ENCODE peak calls at places on chromosomes 16 and 17, in eight cellular contexts. One of them, this sample, is unnamed.

GRCh38 chr16:17476414-17477259 is 5.9 kb upstream of the XYLT1 start:
- DNase-seq in germinal center: peak
- DNase-seq in NCI-H1930: peak
- DNase-seq in GM10248: peak
- DNase-seq in heart left ventricle: no peak
- DNase-seq in activated T-helper 1 cell treated with Interleukin-2 at 50 U/mL for 16 hours: peak
- DNase-seq in stimulated activated CD4-positive, alpha-beta T cell treated with anti-CD3 and anti-CD28 coated beads, Interleukin-1b, Interleukin-23, amount 100 ng/mL, for 24 hours: no peak
- DNase-seq in AG09319: peak
- DNase-seq in this sample: peak

GRCh38 chr17:40450175-40450574 is 6.9 kb downstream of the IGFBP4 start:
- DNase-seq in activated T-helper 1 cell treated with Interleukin-2 at 50 U/mL for 16 hours: peak
- DNase-seq in stimulated activated CD4-positive, alpha-beta T cell treated with anti-CD3 and anti-CD28 coated beads, Interleukin-1b, Interleukin-23, amount 100 ng/mL, for 24 hours: no peak
- DNase-seq in AG09319: no peak
- DNase-seq in NCI-H1930: peak
- DNase-seq in GM10248: peak
- DNase-seq in heart left ventricle: no peak
- DNase-seq in germinal center: peak
- DNase-seq in this sample: no peak

GRCh38 chr16:55113195-55113594 is 182.5 kb downstream of the IRX5 start:
- DNase-seq in germinal center: no peak
- DNase-seq in heart left ventricle: no peak
- DNase-seq in GM10248: no peak
- DNase-seq in AG09319: no peak
- DNase-seq in activated T-helper 1 cell treated with Interleukin-2 at 50 U/mL for 16 hours: no peak
- DNase-seq in stimulated activated CD4-positive, alpha-beta T cell treated with anti-CD3 and anti-CD28 coated beads, Interleukin-1b, Interleukin-23, amount 100 ng/mL, for 24 hours: no peak
- DNase-seq in NCI-H1930: no peak
- DNase-seq in this sample: no peak

GRCh38 chr16:28098959-28099945 is 35.7 kb upstream of the GSG1L start:
- DNase-seq in activated T-helper 1 cell treated with Interleukin-2 at 50 U/mL for 16 hours: no peak
- DNase-seq in GM10248: no peak
- DNase-seq in AG09319: no peak
- DNase-seq in stimulated activated CD4-positive, alpha-beta T cell treated with anti-CD3 and anti-CD28 coated beads, Interleukin-1b, Interleukin-23, amount 100 ng/mL, for 24 hours: no peak
- DNase-seq in heart left ventricle: no peak
- DNase-seq in germinal center: no peak
- DNase-seq in NCI-H1930: no peak
- DNase-seq in this sample: no peak

GRCh38 chr17:81737947-81738800 is 26.1 kb downstream of the SLC25A10 start:
- DNase-seq in NCI-H1930: no peak
- DNase-seq in AG09319: no peak
- DNase-seq in heart left ventricle: no peak
- DNase-seq in GM10248: no peak
- DNase-seq in stimulated activated CD4-positive, alpha-beta T cell treated with anti-CD3 and anti-CD28 coated beads, Interleukin-1b, Interleukin-23, amount 100 ng/mL, for 24 hours: no peak
- DNase-seq in germinal center: no peak
- DNase-seq in activated T-helper 1 cell treated with Interleukin-2 at 50 U/mL for 16 hours: no peak
- DNase-seq in this sample: no peak

GRCh38 chr16:88844412-88845118 is 12.2 kb downstream of the GALNS start:
- DNase-seq in NCI-H1930: no peak
- DNase-seq in germinal center: peak
- DNase-seq in heart left ventricle: no peak
- DNase-seq in stimulated activated CD4-positive, alpha-beta T cell treated with anti-CD3 and anti-CD28 coated beads, Interleukin-1b, Interleukin-23, amount 100 ng/mL, for 24 hours: no peak
- DNase-seq in AG09319: no peak
- DNase-seq in activated T-helper 1 cell treated with Interleukin-2 at 50 U/mL for 16 hours: no peak
- DNase-seq in GM10248: no peak
- DNase-seq in this sample: no peak

GRCh38 chr17:41334385-41334784 is 16.2 kb downstream of the KRT33A start:
- DNase-seq in NCI-H1930: no peak
- DNase-seq in GM10248: no peak
- DNase-seq in germinal center: no peak
- DNase-seq in activated T-helper 1 cell treated with Interleukin-2 at 50 U/mL for 16 hours: no peak
- DNase-seq in AG09319: no peak
- DNase-seq in heart left ventricle: no peak
- DNase-seq in stimulated activated CD4-positive, alpha-beta T cell treated with anti-CD3 and anti-CD28 coated beads, Interleukin-1b, Interleukin-23, amount 100 ng/mL, for 24 hours: no peak
- DNase-seq in this sample: no peak

GRCh38 chr16:66927012-66927436 is 1.7 kb upstream of the RRAD start:
- DNase-seq in AG09319: peak
- DNase-seq in heart left ventricle: peak
- DNase-seq in GM10248: peak
- DNase-seq in stimulated activated CD4-positive, alpha-beta T cell treated with anti-CD3 and anti-CD28 coated beads, Interleukin-1b, Interleukin-23, amount 100 ng/mL, for 24 hours: no peak
- DNase-seq in germinal center: no peak
- DNase-seq in activated T-helper 1 cell treated with Interleukin-2 at 50 U/mL for 16 hours: no peak
- DNase-seq in NCI-H1930: no peak
- DNase-seq in this sample: no peak

GRCh38 chr17:75869282-75870141 is 8.9 kb downstream of the TRIM47 start:
- DNase-seq in NCI-H1930: no peak
- DNase-seq in AG09319: no peak
- DNase-seq in activated T-helper 1 cell treated with Interleukin-2 at 50 U/mL for 16 hours: no peak
- DNase-seq in stimulated activated CD4-positive, alpha-beta T cell treated with anti-CD3 and anti-CD28 coated beads, Interleukin-1b, Interleukin-23, amount 100 ng/mL, for 24 hours: no peak
- DNase-seq in heart left ventricle: peak
- DNase-seq in germinal center: no peak
- DNase-seq in GM10248: no peak
- DNase-seq in this sample: no peak

GRCh38 chr17:8436169-8436932 is 667 bp downstream of the NDEL1 start:
- DNase-seq in activated T-helper 1 cell treated with Interleukin-2 at 50 U/mL for 16 hours: peak
- DNase-seq in GM10248: peak
- DNase-seq in stimulated activated CD4-positive, alpha-beta T cell treated with anti-CD3 and anti-CD28 coated beads, Interleukin-1b, Interleukin-23, amount 100 ng/mL, for 24 hours: no peak
- DNase-seq in heart left ventricle: peak
- DNase-seq in AG09319: peak
- DNase-seq in NCI-H1930: no peak
- DNase-seq in germinal center: peak
- DNase-seq in this sample: no peak

GRCh38 chr16:71726491-71727319 is 2.2 kb upstream of the PHLPP2 start:
- DNase-seq in AG09319: no peak
- DNase-seq in GM10248: peak
- DNase-seq in germinal center: peak
- DNase-seq in activated T-helper 1 cell treated with Interleukin-2 at 50 U/mL for 16 hours: no peak
- DNase-seq in NCI-H1930: no peak
- DNase-seq in heart left ventricle: no peak
- DNase-seq in stimulated activated CD4-positive, alpha-beta T cell treated with anti-CD3 and anti-CD28 coated beads, Interleukin-1b, Interleukin-23, amount 100 ng/mL, for 24 hours: no peak
- DNase-seq in this sample: no peak

GRCh38 chr16:3256876-3257465 is 538 bp upstream of the MEFV start:
- DNase-seq in heart left ventricle: no peak
- DNase-seq in NCI-H1930: no peak
- DNase-seq in GM10248: no peak
- DNase-seq in germinal center: no peak
- DNase-seq in activated T-helper 1 cell treated with Interleukin-2 at 50 U/mL for 16 hours: no peak
- DNase-seq in AG09319: no peak
- DNase-seq in stimulated activated CD4-positive, alpha-beta T cell treated with anti-CD3 and anti-CD28 coated beads, Interleukin-1b, Interleukin-23, amount 100 ng/mL, for 24 hours: no peak
- DNase-seq in this sample: no peak